ENCODE peak calls at places on chromosome 13, in four cellular contexts. One of them, this sample, is unnamed.

GRCh38 chr13:101300531-101300930 is 115.8 kb downstream of the NALCN start:
- DNase-seq in HepG2: no peak
- DNase-seq in H1: no peak
- DNase-seq in GM12878: no peak
- DNase-seq in this sample: no peak

GRCh38 chr13:82747331-82747730 is 1134.9 kb downstream of the SLITRK1 start:
- DNase-seq in HepG2: no peak
- DNase-seq in H1: no peak
- DNase-seq in GM12878: no peak
- DNase-seq in this sample: peak

GRCh38 chr13:101146101-101146898 is 270.0 kb downstream of the NALCN start:
- DNase-seq in HepG2: no peak
- DNase-seq in H1: no peak
- DNase-seq in GM12878: no peak
- DNase-seq in this sample: no peak

GRCh38 chr13:83995930-83996329 is 113.7 kb upstream of the SLITRK1 start:
- DNase-seq in HepG2: no peak
- DNase-seq in H1: no peak
- DNase-seq in GM12878: no peak
- DNase-seq in this sample: no peak

GRCh38 chr13:72637561-72637960 is 89.9 kb downstream of the MZT1 start:
- DNase-seq in HepG2: no peak
- DNase-seq in H1: no peak
- DNase-seq in GM12878: no peak
- DNase-seq in this sample: no peak

GRCh38 chr13:44840131-44840530 is 149.1 kb downstream of the NUFIP1 start:
- DNase-seq in HepG2: no peak
- DNase-seq in H1: no peak
- DNase-seq in GM12878: no peak
- DNase-seq in this sample: no peak

GRCh38 chr13:49218493-49219051 is 1.6 kb upstream of the MLNR start:
- DNase-seq in HepG2: no peak
- DNase-seq in H1: peak
- DNase-seq in GM12878: no peak
- DNase-seq in this sample: no peak

GRCh38 chr13:44765076-44765475 is 188.9 kb upstream of the TSC22D1 start:
- DNase-seq in HepG2: peak
- DNase-seq in H1: no peak
- DNase-seq in GM12878: no peak
- DNase-seq in this sample: no peak

GRCh38 chr13:31965361-31966066 is 66.1 kb upstream of the FRY start:
- DNase-seq in HepG2: no peak
- DNase-seq in H1: no peak
- DNase-seq in GM12878: peak
- DNase-seq in this sample: no peak

GRCh38 chr13:91133941-91134772 is 213.3 kb upstream of the MIR17HG start:
- DNase-seq in HepG2: peak
- DNase-seq in H1: no peak
- DNase-seq in GM12878: no peak
- DNase-seq in this sample: peak

GRCh38 chr13:22061806-22062391 is 391.0 kb downstream of the FGF9 start:
- DNase-seq in HepG2: no peak
- DNase-seq in H1: no peak
- DNase-seq in GM12878: peak
- DNase-seq in this sample: no peak

GRCh38 chr13:72112216-72112615 is 245.2 kb upstream of the DACH1 start:
- DNase-seq in HepG2: no peak
- DNase-seq in H1: no peak
- DNase-seq in GM12878: no peak
- DNase-seq in this sample: no peak

GRCh38 chr13:75871059-75871458 is 234.9 kb downstream of the LMO7 start:
- DNase-seq in HepG2: no peak
- DNase-seq in H1: no peak
- DNase-seq in GM12878: no peak
- DNase-seq in this sample: no peak

GRCh38 chr13:40401911-40402776 is 264.3 kb downstream of the FOXO1 start:
- DNase-seq in HepG2: peak
- DNase-seq in H1: no peak
- DNase-seq in GM12878: peak
- DNase-seq in this sample: no peak

GRCh38 chr13:33263976-33264619 is 21.5 kb downstream of the STARD13 start:
- DNase-seq in HepG2: no peak
- DNase-seq in H1: no peak
- DNase-seq in GM12878: no peak
- DNase-seq in this sample: no peak

GRCh38 chr13:41700790-41701310 is 243.5 kb downstream of the RGCC start:
- DNase-seq in HepG2: no peak
- DNase-seq in H1: no peak
- DNase-seq in GM12878: no peak
- DNase-seq in this sample: no peak

GRCh38 chr13:50888362-50888761 is 21.2 kb upstream of the RNASEH2B start:
- DNase-seq in HepG2: no peak
- DNase-seq in H1: no peak
- DNase-seq in GM12878: no peak
- DNase-seq in this sample: no peak

GRCh38 chr13:26308836-26309235 is 54.9 kb downstream of the CDK8 start:
- DNase-seq in HepG2: no peak
- DNase-seq in H1: no peak
- DNase-seq in GM12878: no peak
- DNase-seq in this sample: no peak

GRCh38 chr13:75485286-75486062 is 3.5 kb upstream of the TBC1D4 start:
- DNase-seq in HepG2: peak
- DNase-seq in H1: no peak
- DNase-seq in GM12878: no peak
- DNase-seq in this sample: no peak

GRCh38 chr13:25232937-25233515 is 54.3 kb downstream of the MTMR6 start:
- DNase-seq in HepG2: peak
- DNase-seq in H1: no peak
- DNase-seq in GM12878: no peak
- DNase-seq in this sample: no peak

GRCh38 chr13:113813749-113814434 is 50.0 kb downstream of the GAS6 start:
- DNase-seq in HepG2: no peak
- DNase-seq in H1: no peak
- DNase-seq in GM12878: no peak
- DNase-seq in this sample: no peak

GRCh38 chr13:103965506-103966243 is 899.5 kb upstream of the SLC10A2 start:
- DNase-seq in HepG2: no peak
- DNase-seq in H1: no peak
- DNase-seq in GM12878: no peak
- DNase-seq in this sample: no peak

GRCh38 chr13:95834134-95834765 is 157.3 kb downstream of the DNAJC3 start:
- DNase-seq in HepG2: peak
- DNase-seq in H1: peak
- DNase-seq in GM12878: peak
- DNase-seq in this sample: peak

GRCh38 chr13:99316657-99317244 is 9.6 kb upstream of the GPR183 start:
- DNase-seq in HepG2: no peak
- DNase-seq in H1: no peak
- DNase-seq in GM12878: no peak
- DNase-seq in this sample: no peak

GRCh38 chr13:79404985-79405384 is 1.1 kb downstream of the RBM26 start:
- DNase-seq in HepG2: no peak
- DNase-seq in H1: no peak
- DNase-seq in GM12878: no peak
- DNase-seq in this sample: no peak

GRCh38 chr13:35822666-35823065 is 308.5 kb downstream of the DCLK1 start:
- DNase-seq in HepG2: no peak
- DNase-seq in H1: no peak
- DNase-seq in GM12878: no peak
- DNase-seq in this sample: no peak

GRCh38 chr13:98717891-98718290 is 34.6 kb downstream of the SLC15A1 start:
- DNase-seq in HepG2: no peak
- DNase-seq in H1: no peak
- DNase-seq in GM12878: no peak
- DNase-seq in this sample: no peak

GRCh38 chr13:24692541-24692940 is 12.3 kb downstream of the ATP12A start:
- DNase-seq in HepG2: no peak
- DNase-seq in H1: no peak
- DNase-seq in GM12878: no peak
- DNase-seq in this sample: no peak

GRCh38 chr13:40442191-40442590 is 224.2 kb downstream of the FOXO1 start:
- DNase-seq in HepG2: no peak
- DNase-seq in H1: no peak
- DNase-seq in GM12878: no peak
- DNase-seq in this sample: no peak

GRCh38 chr13:49585220-49586157 is at the start of gene RCBTB1:
- DNase-seq in HepG2: peak
- DNase-seq in H1: peak
- DNase-seq in GM12878: no peak
- DNase-seq in this sample: peak

GRCh38 chr13:36814465-36814864 is 4.6 kb upstream of the RFXAP start:
- DNase-seq in HepG2: no peak
- DNase-seq in H1: no peak
- DNase-seq in GM12878: no peak
- DNase-seq in this sample: no peak

GRCh38 chr13:112185466-112185865 is 118.5 kb downstream of the SOX1 start:
- DNase-seq in HepG2: no peak
- DNase-seq in H1: no peak
- DNase-seq in GM12878: no peak
- DNase-seq in this sample: no peak

GRCh38 chr13:51158923-51159322 is 47.8 kb upstream of the C13orf42 start:
- DNase-seq in HepG2: no peak
- DNase-seq in H1: peak
- DNase-seq in GM12878: no peak
- DNase-seq in this sample: no peak

GRCh38 chr13:84896128-84896527 is 903.1 kb downstream of the SLITRK6 start:
- DNase-seq in HepG2: peak
- DNase-seq in H1: peak
- DNase-seq in GM12878: peak
- DNase-seq in this sample: peak

GRCh38 chr13:51910508-51910907 is 48.7 kb downstream of the CCDC70 start:
- DNase-seq in HepG2: no peak
- DNase-seq in H1: no peak
- DNase-seq in GM12878: no peak
- DNase-seq in this sample: no peak

GRCh38 chr13:21047591-21048282 is 13.6 kb downstream of the LATS2 start:
- DNase-seq in HepG2: no peak
- DNase-seq in H1: peak
- DNase-seq in GM12878: no peak
- DNase-seq in this sample: no peak

GRCh38 chr13:29803221-29803620 is 47.2 kb downstream of the UBL3 start:
- DNase-seq in HepG2: no peak
- DNase-seq in H1: no peak
- DNase-seq in GM12878: no peak
- DNase-seq in this sample: no peak

GRCh38 chr13:44335463-44335862 is 38.2 kb upstream of the SERP2 start:
- DNase-seq in HepG2: no peak
- DNase-seq in H1: no peak
- DNase-seq in GM12878: no peak
- DNase-seq in this sample: no peak

GRCh38 chr13:111908391-111908790 is 158.6 kb upstream of the SOX1 start:
- DNase-seq in HepG2: no peak
- DNase-seq in H1: peak
- DNase-seq in GM12878: no peak
- DNase-seq in this sample: no peak

GRCh38 chr13:99642841-99643240 is 141.6 kb downstream of the TM9SF2 start:
- DNase-seq in HepG2: no peak
- DNase-seq in H1: no peak
- DNase-seq in GM12878: no peak
- DNase-seq in this sample: no peak

GRCh38 chr13:30884543-30884942 is 21.5 kb upstream of the MEDAG start:
- DNase-seq in HepG2: no peak
- DNase-seq in H1: no peak
- DNase-seq in GM12878: no peak
- DNase-seq in this sample: no peak
- TF ChIP-seq SUZ12 in HepG2: no peak
- TF ChIP-seq SUZ12 in H1: no peak
- TF ChIP-seq SUZ12 in GM12878: no peak
- TF ChIP-seq SUZ12 in this sample: no peak

DNA sequence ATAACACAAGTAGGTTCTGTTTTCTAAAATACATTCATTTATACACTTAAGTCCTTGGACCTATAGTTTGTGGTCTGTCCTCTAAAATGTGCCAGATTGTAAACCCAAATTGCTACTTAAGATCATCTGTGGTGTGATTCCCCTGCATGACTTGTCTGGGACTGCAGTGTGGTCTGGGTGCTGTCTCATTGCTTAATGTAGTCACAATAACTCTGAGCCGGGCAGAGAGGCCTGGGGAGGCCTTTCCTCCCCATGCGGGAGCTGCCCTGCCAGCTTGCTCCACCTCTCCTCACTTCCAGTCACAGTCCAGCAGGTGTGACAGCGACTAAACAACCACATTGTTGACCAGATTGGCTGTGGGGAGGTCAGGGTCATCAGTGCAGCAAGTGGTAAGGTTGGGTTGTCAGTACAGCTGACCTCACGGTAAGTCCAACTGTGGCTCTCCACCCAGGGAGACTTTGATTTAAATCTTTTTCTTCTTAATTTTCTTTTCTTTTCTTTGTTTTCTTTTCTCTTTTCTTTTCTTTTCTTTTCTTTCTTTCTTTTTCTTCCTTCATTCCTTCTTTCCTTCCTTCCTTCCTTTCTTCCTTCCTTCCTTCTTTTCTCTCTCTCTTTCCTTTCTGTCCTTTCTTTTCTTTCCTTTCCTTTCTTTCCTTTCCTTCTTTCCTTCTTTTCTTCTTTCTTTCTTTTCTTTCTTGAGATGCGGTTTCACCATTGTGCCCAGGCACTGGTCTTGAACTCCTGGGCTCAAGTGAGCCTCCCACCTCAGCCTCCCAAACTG is 4.4 kb upstream of the TUBA3C start:
- DNase-seq in HepG2: no peak
- DNase-seq in H1: no peak
- DNase-seq in GM12878: no peak
- DNase-seq in this sample: no peak
- TF ChIP-seq ZNF274 in HepG2: no peak
- TF ChIP-seq ZNF274 in H1: no peak
- TF ChIP-seq ZNF274 in GM12878: no peak
- TF ChIP-seq ZNF274 in this sample: no peak

GRCh38 chr13:110310541-110311491 is 3.7 kb downstream of the COL4A2 start:
- DNase-seq in HepG2: no peak
- DNase-seq in H1: no peak
- DNase-seq in GM12878: no peak
- DNase-seq in this sample: no peak
- H3K4me3 ChIP-seq in HepG2: no peak
- H3K4me3 ChIP-seq in H1: no peak
- H3K4me3 ChIP-seq in GM12878: no peak
- H3K4me3 ChIP-seq in this sample: no peak

GRCh38 chr13:92172191-92172590 is 773.8 kb downstream of the GPC5 start:
- DNase-seq in HepG2: no peak
- DNase-seq in H1: no peak
- DNase-seq in GM12878: no peak
- DNase-seq in this sample: no peak

GRCh38 chr13:92173254-92173653 is 774.8 kb downstream of the GPC5 start:
- DNase-seq in HepG2: no peak
- DNase-seq in H1: no peak
- DNase-seq in GM12878: no peak
- DNase-seq in this sample: no peak

GRCh38 chr13:92175330-92175729 is 776.9 kb downstream of the GPC5 start:
- DNase-seq in HepG2: peak
- DNase-seq in H1: no peak
- DNase-seq in GM12878: no peak
- DNase-seq in this sample: peak
- TF ChIP-seq SUZ12 in HepG2: no peak
- TF ChIP-seq SUZ12 in H1: no peak
- TF ChIP-seq SUZ12 in GM12878: no peak
- TF ChIP-seq SUZ12 in this sample: no peak